ENCODE peak calls at places on chromosomes 11 and 22, in five cellular contexts. X, I, Q, N and Y are unnamed samples.

GRCh38 chr22:19517919-19518567 is 6.2 kb downstream of the CLDN5 start:
- DNase-seq in X (no peak), Q (no peak), I (no peak), N (no peak), Y (no peak)

GRCh38 chr11:91248199-91248807 is 976.3 kb upstream of the FAT3 start:
- DNase-seq in X (no peak), I (peak; percentile 53), N (peak; percentile 9), Q (peak; percentile 28), Y (peak; percentile 57)

GRCh38 chr22:29011200-29011867 is 50.3 kb downstream of the C22orf31 start:
- DNase-seq in I (no peak), Q (no peak), N (no peak), X (no peak), Y (no peak)

GRCh38 chr11:90635886-90636285 is 413.0 kb upstream of the CHORDC1 start:
- DNase-seq in N (no peak), I (no peak), Q (peak; percentile 4), X (no peak), Y (no peak)

GRCh38 chr11:8732276-8732675 is 49.7 kb downstream of the RPL27A start:
- DNase-seq in N (no peak), X (no peak), Q (no peak), I (no peak), Y (no peak)

GRCh38 chr11:45982656-45983470 is 60.4 kb downstream of the LARGE2 start:
- DNase-seq in X (peak; percentile 21), I (peak; percentile 88), Q (no peak), N (peak; percentile 74), Y (peak; percentile 11)

GRCh38 chr11:122157540-122158173 is 41.6 kb upstream of the BLID start:
- DNase-seq in N (no peak), I (no peak), X (no peak), Q (no peak), Y (no peak)

GRCh38 chr11:96338910-96339703 is 3.9 kb downstream of the MAML2 start:
- DNase-seq in N (no peak), X (no peak), Q (peak; percentile 25), I (peak; percentile 84), Y (no peak)

GRCh38 chr22:19040581-19041402 is 81.4 kb downstream of the DGCR2 start:
- DNase-seq in I (no peak), N (no peak), Q (no peak), X (no peak), Y (no peak)

GRCh38 chr11:10459029-10459970 is 4.2 kb downstream of the AMPD3 start:
- DNase-seq in I (no peak), Q (no peak), N (peak; percentile 33), X (no peak), Y (no peak)

GRCh38 chr11:101336858-101337257 is 207.2 kb upstream of the PGR start:
- DNase-seq in N (no peak), I (no peak), Q (no peak), X (no peak), Y (no peak)

GRCh38 chr11:113896156-113896879 is 8.3 kb upstream of the HTR3B start:
- DNase-seq in I (peak; percentile 22), N (peak; percentile 45), X (peak; percentile 61), Q (no peak), Y (peak; percentile 15)

GRCh38 chr11:109911488-109911887 is 181.7 kb upstream of the ZC3H12C start:
- DNase-seq in I (no peak), N (no peak), X (no peak), Q (no peak), Y (no peak)

GRCh38 chr11:34192481-34193401 is 87.3 kb downstream of the NAT10 start:
- DNase-seq in N (no peak), I (peak; percentile 93), Q (no peak), X (peak; percentile 69), Y (peak; percentile 52)

GRCh38 chr22:22785316-22786065 is 102.1 kb upstream of the IGLL5 start:
- DNase-seq in Q (no peak), X (no peak), N (no peak), I (no peak), Y (no peak)

GRCh38 chr22:30234786-30235470 is 11.6 kb downstream of the LIF start:
- DNase-seq in I (peak; percentile 82), N (no peak), Q (no peak), X (no peak), Y (no peak)

GRCh38 chr11:69801513-69802335 is 17.5 kb downstream of the FGF3 start:
- DNase-seq in I (no peak), X (peak; percentile 75), Q (peak; percentile 34), N (peak; percentile 76), Y (no peak)

GRCh38 chr11:64361659-64362058 is 2.7 kb downstream of the RPS6KA4 start:
- DNase-seq in N (no peak), Q (no peak), I (no peak), X (no peak), Y (no peak)

GRCh38 chr11:111302298-111302697 is 4.0 kb downstream of the POU2AF3 start:
- DNase-seq in X (no peak), Q (no peak), I (no peak), N (no peak), Y (no peak)

GRCh38 chr11:69694781-69695180 is 9.0 kb downstream of the FGF19 start:
- DNase-seq in Q (no peak), I (no peak), X (no peak), N (no peak), Y (no peak)

GRCh38 chr22:46803031-46803880 is 40.8 kb downstream of the TBC1D22A start:
- DNase-seq in N (peak; percentile 77), Q (peak; percentile 47), X (peak; percentile 80), I (no peak), Y (peak; percentile 46)

GRCh38 chr22:11066458-11067285 is 4461.3 kb upstream of the OR11H1 start:
- DNase-seq in I (no peak), X (peak; percentile 29), Q (no peak), N (peak; percentile 28), Y (no peak)

GRCh38 chr11:3853935-3854659 is 1.4 kb upstream of the STIM1 start:
- DNase-seq in N (no peak), Q (no peak), X (no peak), I (no peak), Y (no peak)

GRCh38 chr22:32018056-32018455 is 25.0 kb upstream of the SLC5A1 start:
- DNase-seq in X (no peak), N (no peak), I (no peak), Q (no peak), Y (no peak)

GRCh38 chr11:104279587-104279986 is 115.6 kb upstream of the PDGFD start:
- DNase-seq in Q (no peak), X (no peak), N (no peak), I (no peak), Y (no peak)

GRCh38 chr11:2898366-2899079 is 12.9 kb upstream of the CDKN1C start:
- DNase-seq in Q (peak; percentile 17), X (no peak), N (no peak), I (peak; percentile 94), Y (no peak)

GRCh38 chr11:12433571-12434061 is 56.2 kb downstream of the PARVA start:
- DNase-seq in N (no peak), I (peak; percentile 98), Q (no peak), X (peak; percentile 39), Y (no peak)

GRCh38 chr11:41497974-41498373 is 38.5 kb upstream of the LRRC4C start:
- DNase-seq in X (no peak), Q (no peak), N (no peak), I (no peak), Y (no peak)

GRCh38 chr11:22177186-22177585 is 15.7 kb upstream of the ANO5 start:
- DNase-seq in Q (peak; percentile 5), X (no peak), N (no peak), I (no peak), Y (no peak)

GRCh38 chr22:38494498-38494897 is 11.6 kb downstream of the DDX17 start:
- DNase-seq in Q (no peak), I (peak; percentile 77), X (no peak), N (no peak), Y (no peak)

GRCh38 chr22:50446708-50447575 is 27.9 kb downstream of the SBF1 start:
- DNase-seq in I (no peak), X (no peak), N (no peak), Q (no peak), Y (no peak)

GRCh38 chr11:66277475-66278391 is at the start of gene CNIH2:
- DNase-seq in X (peak; percentile 93), Q (no peak), N (peak; percentile 79), I (no peak), Y (no peak)
- TF ChIP-seq SMC3 in X (no peak), Q (no peak), N (no peak), I (no peak), Y (no peak)

DNA sequence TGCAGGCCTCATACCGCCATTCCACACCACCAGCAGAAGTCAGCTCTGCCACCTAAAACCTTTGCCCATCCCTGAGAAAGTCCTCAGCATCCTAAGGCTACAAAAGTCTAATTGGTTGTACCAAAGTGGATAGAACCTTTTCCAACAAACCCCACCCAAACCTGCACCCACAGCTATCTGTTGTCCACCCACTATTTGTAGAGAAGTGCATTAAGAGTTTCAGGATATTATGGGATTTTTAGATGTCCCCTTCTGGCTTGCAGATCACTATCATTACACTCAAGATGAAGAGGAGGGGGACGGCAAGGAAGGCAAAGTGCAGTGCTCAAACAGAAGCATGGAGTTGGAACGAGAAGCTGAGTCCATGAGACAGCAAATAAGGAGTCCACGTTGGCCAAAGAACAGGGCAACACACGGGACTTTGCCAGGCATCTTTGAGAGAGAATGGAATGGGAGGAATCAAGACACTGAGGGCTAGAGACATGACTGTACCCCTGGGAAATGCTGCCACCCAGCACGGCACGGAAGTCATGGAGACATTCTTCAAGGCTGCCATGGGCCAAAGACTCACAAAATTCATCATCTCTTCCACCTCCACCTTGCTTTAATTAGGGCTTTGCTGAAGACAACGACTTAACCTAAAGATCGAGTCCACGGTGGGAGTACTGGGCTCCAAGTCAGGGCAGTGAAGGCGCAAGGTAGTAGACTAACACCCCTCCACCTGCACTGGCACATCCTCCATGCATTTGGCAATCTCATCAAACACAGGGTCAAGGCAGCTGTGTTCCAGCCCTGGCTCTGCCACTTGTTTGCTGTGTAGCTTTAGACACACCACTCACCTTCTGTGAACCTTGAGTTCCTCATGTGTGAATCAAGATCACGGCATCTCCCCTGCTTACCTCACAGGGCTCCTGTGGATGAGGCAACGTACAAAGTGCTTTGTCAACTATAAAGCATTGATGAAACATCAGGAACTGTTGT is 112.9 kb upstream of the TMEM45B start:
- DNase-seq in X (no peak), I (no peak), Q (no peak), N (no peak), Y (no peak)
- TF ChIP-seq SMC3 in X (no peak), I (no peak), Q (no peak), N (no peak), Y (no peak)

GRCh38 chr11:128692750-128693578 is 908 bp upstream of the FLI1 start:
- DNase-seq in Q (no peak), N (no peak), X (peak; percentile 63), I (no peak), Y (no peak)
- TF ChIP-seq SMC3 in Q (no peak), N (no peak), X (no peak), I (no peak), Y (no peak)

DNA sequence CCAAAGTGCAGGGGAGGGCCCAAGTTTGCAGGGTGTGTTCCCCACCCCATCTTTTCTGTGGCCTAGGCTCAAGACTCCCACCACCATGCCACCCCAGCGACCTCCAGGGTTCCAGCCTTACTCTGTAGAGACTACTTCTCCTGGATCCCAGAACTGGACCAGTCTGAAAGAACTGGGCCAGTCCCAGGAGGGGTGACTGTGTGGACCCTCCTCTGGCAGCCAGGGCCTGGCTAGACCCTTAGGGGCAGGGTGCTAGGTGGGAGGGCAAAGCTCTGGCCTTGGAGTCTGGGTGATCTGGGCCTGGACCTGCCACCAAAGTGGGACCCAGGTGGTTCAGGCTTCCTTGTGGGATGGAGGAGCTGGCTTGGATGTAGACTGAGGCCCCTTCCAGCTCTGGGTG is 41.8 kb upstream of the ACCSL start:
- DNase-seq in N (no peak), I (no peak), X (no peak), Q (no peak), Y (no peak)
- TF ChIP-seq SMC3 in N (no peak), I (no peak), X (no peak), Q (no peak), Y (no peak)